ENCODE peak calls at places on chromosomes 4 and X, in nine cellular contexts. I is fibroblast of mammary gland; Y is ovary; Q is thoracic aorta; M is A549; B is OCI-LY7; L is CD8-positive, alpha-beta T cell; V is prostate gland; R is aorta. H is an unnamed sample.

GRCh38 chrX:32448320-32448719 is 763.0 kb downstream of the DMD start:
- DNase-seq in I (no peak), Y (no peak), Q (no peak), M (no peak), B (peak), L (no peak), V (no peak), R (no peak), H (no peak)

GRCh38 chr4:83536649-83537352 is 893 bp downstream of the GPAT3 start:
- DNase-seq in I (no peak), Y (peak), Q (no peak), M (no peak), B (no peak), L (no peak), V (peak), R (no peak), H (peak)

GRCh38 chr4:167897116-167897515 is 195.2 kb upstream of the ANXA10 start:
- DNase-seq in I (peak), Y (no peak), Q (no peak), M (peak), B (no peak), L (no peak), V (peak), R (no peak), H (no peak)

GRCh38 chrX:39158801-39159657 is 357.8 kb downstream of the MID1IP1 start:
- DNase-seq in I (peak), Y (no peak), Q (no peak), M (no peak), B (no peak), L (no peak), V (no peak), R (no peak), H (no peak)

GRCh38 chr4:142474398-142475087 is 371.6 kb downstream of the INPP4B start:
- DNase-seq in I (no peak), Y (no peak), Q (no peak), M (peak), B (no peak), L (no peak), V (no peak), R (no peak), H (peak)

GRCh38 chr4:159142254-159142653 is 39.4 kb downstream of the RAPGEF2 start:
- DNase-seq in I (peak), Y (no peak), Q (no peak), M (no peak), B (no peak), L (no peak), V (no peak), R (no peak), H (no peak)

GRCh38 chr4:158371158-158371557 is 150.5 kb upstream of the RXFP1 start:
- DNase-seq in I (peak), Y (no peak), Q (no peak), M (peak), B (no peak), L (no peak), V (no peak), R (no peak), H (no peak)

GRCh38 chrX:69165116-69165651 is at the start of gene PJA1:
- DNase-seq in I (peak), Y (peak), Q (peak), M (peak), B (peak), L (peak), V (peak), R (peak), H (peak)

GRCh38 chrX:104112326-104112951 is at the start of gene ZCCHC18:
- DNase-seq in I (peak), Y (peak), Q (no peak), M (peak), B (peak), L (no peak), V (peak), R (peak), H (peak)

GRCh38 chrX:45309096-45309495 is 108.4 kb upstream of the DIPK2B start:
- DNase-seq in I (peak), Y (no peak), Q (no peak), M (no peak), B (no peak), L (no peak), V (no peak), R (no peak), H (no peak)

GRCh38 chr4:39908284-39908683 is 69.4 kb downstream of the PDS5A start:
- DNase-seq in I (peak), Y (no peak), Q (no peak), M (no peak), B (no peak), L (no peak), V (no peak), R (no peak), H (peak)

GRCh38 chr4:243407-243806 is 61.9 kb downstream of the ZNF732 start:
- DNase-seq in I (no peak), Y (no peak), Q (no peak), M (no peak), B (no peak), L (no peak), V (no peak), R (no peak), H (no peak)
- H3K4me3 ChIP-seq in I (no peak), Y (no peak), Q (no peak), M (no peak), B (no peak), L (no peak), V (no peak), R (no peak), H (no peak)

GRCh38 chrX:105821471-105822081 is 763 bp upstream of the NRK start:
- DNase-seq in I (no peak), Y (peak), Q (no peak), M (no peak), B (no peak), L (no peak), V (peak), R (no peak), H (peak)
- H3K4me3 ChIP-seq in I (no peak), Y (peak), Q (peak), M (no peak), B (no peak), L (no peak), V (peak), R (peak), H (peak)

GRCh38 chr4:2617955-2618354 is 81.5 kb downstream of the FAM193A start:
- DNase-seq in I (no peak), Y (no peak), Q (no peak), M (no peak), B (no peak), L (no peak), V (no peak), R (no peak), H (no peak)
- H3K4me3 ChIP-seq in I (no peak), Y (no peak), Q (no peak), M (no peak), B (no peak), L (no peak), V (no peak), R (no peak), H (no peak)

GRCh38 chr4:878796-879729 is 53.1 kb downstream of the GAK start:
- DNase-seq in I (no peak), Y (no peak), Q (no peak), M (no peak), B (no peak), L (peak), V (no peak), R (no peak), H (no peak)
- H3K4me3 ChIP-seq in I (no peak), Y (no peak), Q (no peak), M (no peak), B (no peak), L (no peak), V (no peak), R (no peak), H (no peak)

GRCh38 chr4:139164731-139165130 is 12.3 kb downstream of the ELF2 start:
- DNase-seq in I (no peak), Y (no peak), Q (no peak), M (no peak), B (no peak), L (no peak), V (no peak), R (no peak), H (no peak)
- H3K4me3 ChIP-seq in I (no peak), Y (no peak), Q (no peak), M (no peak), B (no peak), L (no peak), V (no peak), R (no peak), H (no peak)

GRCh38 chrX:43615677-43616076 is 40.4 kb upstream of the MAOA start:
- DNase-seq in I (no peak), Y (no peak), Q (no peak), M (no peak), B (no peak), L (no peak), V (peak), R (no peak), H (no peak)

GRCh38 chrX:43618376-43619205 is 37.5 kb upstream of the MAOA start:
- DNase-seq in I (no peak), Y (no peak), Q (no peak), M (no peak), B (no peak), L (no peak), V (no peak), R (no peak), H (no peak)
- H3K4me3 ChIP-seq in I (no peak), Y (no peak), Q (no peak), M (no peak), B (no peak), L (no peak), V (no peak), R (no peak), H (no peak)

DNA sequence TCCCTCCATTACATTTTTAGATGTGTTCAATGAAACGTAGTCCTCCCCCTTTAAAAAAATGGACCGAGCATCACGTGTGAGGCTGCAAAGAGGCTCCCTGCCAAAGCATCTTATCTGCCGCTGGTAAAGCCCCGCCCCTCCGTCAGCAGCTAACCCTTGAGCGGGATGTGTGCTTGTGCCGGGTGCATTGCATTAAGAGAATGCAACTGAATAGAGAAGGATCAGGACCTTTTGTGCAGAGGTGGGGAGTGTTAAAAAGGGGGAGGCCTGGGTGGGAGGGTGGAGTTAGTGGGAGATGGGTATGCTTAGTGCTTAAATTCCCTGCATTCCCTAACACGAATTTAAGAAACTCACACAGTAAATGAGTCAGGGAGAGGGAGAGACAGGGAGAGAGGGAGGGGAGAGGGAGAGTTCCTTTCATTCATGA is 66.0 kb downstream of the TBL1X start:
- DNase-seq in I (peak), Y (peak), Q (peak), M (peak), B (peak), L (peak), V (peak), R (peak), H (peak)
- H3K4me3 ChIP-seq in I (peak), Y (no peak), Q (peak), M (no peak), B (peak), L (no peak), V (no peak), R (no peak), H (no peak)

GRCh38 chrX:150216716-150217115 is 146.4 kb upstream of the MAMLD1 start:
- DNase-seq in I (no peak), Y (no peak), Q (no peak), M (no peak), B (no peak), L (no peak), V (no peak), R (no peak), H (no peak)

GRCh38 chrX:150225266-150225665 is 137.9 kb upstream of the MAMLD1 start:
- DNase-seq in I (no peak), Y (no peak), Q (no peak), M (no peak), B (no peak), L (no peak), V (no peak), R (no peak), H (no peak)

GRCh38 chrX:150223176-150224015 is 139.7 kb upstream of the MAMLD1 start:
- DNase-seq in I (no peak), Y (no peak), Q (no peak), M (no peak), B (no peak), L (no peak), V (no peak), R (no peak), H (no peak)

GRCh38 chrX:150224676-150225075 is 138.4 kb upstream of the MAMLD1 start:
- DNase-seq in I (no peak), Y (no peak), Q (no peak), M (no peak), B (no peak), L (no peak), V (no peak), R (no peak), H (no peak)

GRCh38 chrX:150219374-150220185 is 143.5 kb upstream of the MAMLD1 start:
- DNase-seq in I (peak), Y (no peak), Q (no peak), M (peak), B (no peak), L (no peak), V (no peak), R (no peak), H (no peak)
- H3K4me3 ChIP-seq in I (no peak), Y (no peak), Q (no peak), M (no peak), B (no peak), L (no peak), V (no peak), R (no peak), H (no peak)

DNA sequence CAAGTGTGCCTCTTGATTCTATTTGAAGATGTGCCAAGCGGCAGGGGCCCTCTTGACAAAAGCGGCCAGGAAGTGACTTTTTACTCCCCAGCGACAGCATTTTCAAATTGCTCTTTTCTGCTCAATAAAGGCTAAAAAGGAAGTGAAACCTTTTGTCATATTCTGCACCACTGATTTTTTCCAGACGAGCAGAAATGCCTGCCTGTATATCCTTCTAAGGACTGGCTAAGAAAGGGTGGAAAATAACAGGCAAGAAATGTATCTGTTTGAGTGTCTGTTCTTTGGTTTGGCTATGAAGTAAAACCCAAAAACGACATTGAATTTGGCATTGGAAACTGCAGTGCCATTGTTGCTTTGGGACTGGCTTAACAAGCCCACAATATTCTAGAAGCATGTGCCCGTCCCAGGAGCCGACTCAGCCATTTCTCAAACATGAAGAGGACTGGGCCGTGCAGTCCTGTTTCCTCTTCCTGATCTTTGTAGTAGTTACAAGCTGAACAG is 25.5 kb downstream of the TMSB4X start:
- DNase-seq in I (no peak), Y (no peak), Q (no peak), M (no peak), B (peak), L (no peak), V (peak), R (no peak), H (peak)
- H3K4me3 ChIP-seq in I (no peak), Y (no peak), Q (peak), M (no peak), B (peak), L (peak), V (no peak), R (no peak), H (no peak)